ENCODE peak calls at places on chromosomes 11 and 22, in ten cellular contexts. N, D, J, F, G, R, X, I, C and H are unnamed samples.

GRCh38 chr22:19879996-19880785 is 25.5 kb upstream of the GNB1L start:
- DNase-seq in N (peak), D (no peak), J (peak), F (peak), G (no peak), R (no peak), X (no peak), I (no peak), C (no peak), H (no peak)

GRCh38 chr11:43687120-43687791 is 6.7 kb downstream of the HSD17B12 start:
- DNase-seq in N (peak), D (peak), J (no peak), F (peak), G (no peak), R (no peak), X (no peak), I (peak), C (no peak), H (no peak)

GRCh38 chr11:69014084-69014935 is 1.3 kb upstream of the MRGPRF start:
- DNase-seq in N (peak), D (peak), J (peak), F (no peak), G (peak), R (no peak), X (no peak), I (peak), C (no peak), H (no peak)

GRCh38 chr22:49216579-49216978 is 611.1 kb downstream of the BRD1 start:
- DNase-seq in N (no peak), D (no peak), J (peak), F (no peak), G (no peak), R (no peak), X (no peak), I (no peak), C (no peak), H (no peak)

GRCh38 chr11:16925495-16926065 is 88.6 kb downstream of the PLEKHA7 start:
- DNase-seq in N (peak), D (peak), J (peak), F (no peak), G (peak), R (peak), X (peak), I (peak), C (no peak), H (no peak)

GRCh38 chr22:27531782-27532530 is 269.6 kb downstream of the MN1 start:
- DNase-seq in N (no peak), D (peak), J (no peak), F (no peak), G (peak), R (no peak), X (no peak), I (no peak), C (no peak), H (no peak)

GRCh38 chr22:23696326-23696851 is 5.6 kb downstream of the RGL4 start:
- DNase-seq in N (no peak), D (no peak), J (no peak), F (no peak), G (no peak), R (no peak), X (no peak), I (no peak), C (no peak), H (no peak)

GRCh38 chr11:116791002-116791812 is 472 bp downstream of the APOA5 start:
- DNase-seq in N (peak), D (peak), J (peak), F (no peak), G (peak), R (peak), X (peak), I (peak), C (peak), H (no peak)

GRCh38 chr11:105202844-105203548 is 63.4 kb upstream of the CARD18 start:
- DNase-seq in N (no peak), D (no peak), J (no peak), F (no peak), G (peak), R (peak), X (no peak), I (no peak), C (no peak), H (no peak)

GRCh38 chr11:74398244-74399159 is at the start of gene PGM2L1:
- DNase-seq in N (peak), D (peak), J (peak), F (peak), G (peak), R (peak), X (peak), I (peak), C (peak), H (peak)

GRCh38 chr11:284081-285020 is 4.6 kb upstream of the PGGHG start:
- DNase-seq in N (peak), D (no peak), J (peak), F (peak), G (no peak), R (no peak), X (no peak), I (peak), C (no peak), H (no peak)

GRCh38 chr11:47109051-47109791 is 67.5 kb downstream of the ARFGAP2 start:
- DNase-seq in N (no peak), D (no peak), J (no peak), F (no peak), G (no peak), R (no peak), X (no peak), I (no peak), C (no peak), H (no peak)

GRCh38 chr11:64870176-64870892 is 8.1 kb downstream of the EHD1 start:
- DNase-seq in N (no peak), D (peak), J (peak), F (peak), G (peak), R (no peak), X (no peak), I (no peak), C (no peak), H (no peak)

GRCh38 chr11:45856044-45856468 is 8.8 kb downstream of the CRY2 start:
- DNase-seq in N (no peak), D (peak), J (peak), F (no peak), G (no peak), R (no peak), X (no peak), I (no peak), C (no peak), H (no peak)

GRCh38 chr11:44324787-44325525 is 15.0 kb upstream of the ALX4 start:
- DNase-seq in N (no peak), D (no peak), J (no peak), F (no peak), G (peak), R (no peak), X (no peak), I (no peak), C (no peak), H (no peak)

GRCh38 chr22:39309881-39310714 is 9.3 kb downstream of the RPL3 start:
- DNase-seq in N (peak), D (peak), J (no peak), F (no peak), G (no peak), R (no peak), X (no peak), I (no peak), C (no peak), H (no peak)

GRCh38 chr22:32632650-32633049 is 158.0 kb downstream of the FBXO7 start:
- DNase-seq in N (no peak), D (no peak), J (no peak), F (no peak), G (no peak), R (no peak), X (no peak), I (no peak), C (no peak), H (no peak)

GRCh38 chr22:43435851-43436535 is 24.2 kb downstream of the MPPED1 start:
- DNase-seq in N (no peak), D (no peak), J (no peak), F (no peak), G (no peak), R (no peak), X (no peak), I (no peak), C (no peak), H (no peak)

GRCh38 chr11:93370260-93370659 is 39.7 kb downstream of the DEUP1 start:
- DNase-seq in N (no peak), D (peak), J (no peak), F (no peak), G (no peak), R (no peak), X (no peak), I (no peak), C (no peak), H (no peak)

GRCh38 chr11:68990995-68991780 is 10.4 kb upstream of the MRGPRD start:
- DNase-seq in N (peak), D (no peak), J (no peak), F (no peak), G (no peak), R (no peak), X (no peak), I (no peak), C (no peak), H (no peak)

GRCh38 chr11:131666006-131666405 is 295.6 kb downstream of the NTM start:
- DNase-seq in N (no peak), D (peak), J (no peak), F (no peak), G (no peak), R (no peak), X (no peak), I (no peak), C (no peak), H (no peak)

GRCh38 chr11:6481924-6482275 is 599 bp downstream of the TIMM10B start:
- DNase-seq in N (peak), D (peak), J (no peak), F (no peak), G (no peak), R (no peak), X (no peak), I (no peak), C (no peak), H (no peak)

GRCh38 chr11:90134420-90135003 is at the start of gene NAALAD2:
- DNase-seq in N (peak), D (peak), J (peak), F (no peak), G (peak), R (no peak), X (peak), I (peak), C (peak), H (no peak)

GRCh38 chr11:122691751-122692150 is 36.2 kb downstream of the UBASH3B start:
- DNase-seq in N (no peak), D (no peak), J (no peak), F (no peak), G (no peak), R (no peak), X (no peak), I (no peak), C (no peak), H (no peak)

GRCh38 chr11:79312591-79313267 is 128.1 kb downstream of the TENM4 start:
- DNase-seq in N (no peak), D (no peak), J (peak), F (no peak), G (no peak), R (no peak), X (no peak), I (no peak), C (no peak), H (no peak)

GRCh38 chr22:49045276-49045675 is 782.4 kb downstream of the BRD1 start:
- DNase-seq in N (no peak), D (no peak), J (no peak), F (no peak), G (no peak), R (no peak), X (no peak), I (no peak), C (no peak), H (no peak)

GRCh38 chr11:16346975-16347374 is 9.4 kb downstream of the SOX6 start:
- DNase-seq in N (no peak), D (no peak), J (no peak), F (no peak), G (peak), R (no peak), X (no peak), I (no peak), C (no peak), H (no peak)

GRCh38 chr11:22089609-22090008 is 103.3 kb upstream of the ANO5 start:
- DNase-seq in N (no peak), D (no peak), J (no peak), F (no peak), G (no peak), R (no peak), X (no peak), I (no peak), C (no peak), H (no peak)
- H3K27ac ChIP-seq in N (no peak), D (no peak), J (no peak), F (no peak), G (no peak), R (no peak), X (no peak), I (no peak), C (no peak), H (no peak)

GRCh38 chr11:128663824-128664223 is 30.0 kb upstream of the FLI1 start:
- DNase-seq in N (no peak), D (no peak), J (no peak), F (no peak), G (no peak), R (no peak), X (no peak), I (no peak), C (no peak), H (no peak)
- H3K27ac ChIP-seq in N (no peak), D (no peak), J (no peak), F (no peak), G (no peak), R (no peak), X (no peak), I (no peak), C (no peak), H (no peak)

DNA sequence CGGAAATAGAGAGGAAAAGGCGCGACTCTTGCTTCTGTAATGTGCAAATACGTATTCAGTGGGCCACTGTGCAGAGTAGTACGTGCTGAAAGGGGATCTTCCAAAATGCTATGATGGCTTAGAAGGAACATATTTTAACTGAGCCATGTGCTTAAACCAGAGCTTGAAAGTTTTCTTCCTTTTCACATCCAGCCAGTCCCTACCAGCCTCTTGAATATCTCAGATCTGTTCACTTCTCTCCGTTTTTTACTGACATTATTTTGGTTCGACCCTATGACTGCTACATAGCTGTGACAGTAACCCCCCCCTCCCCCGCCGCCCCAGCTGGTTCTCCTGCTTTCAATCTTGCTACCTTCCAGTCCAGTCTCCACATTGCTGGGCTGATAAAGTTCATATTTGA is 550 bp downstream of the DDIAS start:
- DNase-seq in N (no peak), D (no peak), J (no peak), F (no peak), G (no peak), R (no peak), X (no peak), I (no peak), C (no peak), H (no peak)
- H3K27ac ChIP-seq in N (no peak), D (no peak), J (peak), F (no peak), G (no peak), R (peak), X (peak), I (no peak), C (no peak), H (no peak)

GRCh38 chr11:112810951-112811350 is 150.3 kb upstream of the NCAM1 start:
- DNase-seq in N (no peak), D (no peak), J (no peak), F (no peak), G (no peak), R (no peak), X (no peak), I (no peak), C (no peak), H (no peak)

GRCh38 chr11:112805658-112806057 is 155.6 kb upstream of the NCAM1 start:
- DNase-seq in N (no peak), D (no peak), J (no peak), F (no peak), G (no peak), R (no peak), X (no peak), I (no peak), C (no peak), H (no peak)

GRCh38 chr11:112809429-112809828 is 151.8 kb upstream of the NCAM1 start:
- DNase-seq in N (no peak), D (no peak), J (no peak), F (no peak), G (no peak), R (no peak), X (no peak), I (no peak), C (no peak), H (no peak)

GRCh38 chr11:112806876-112807275 is 154.3 kb upstream of the NCAM1 start:
- DNase-seq in N (no peak), D (no peak), J (no peak), F (no peak), G (no peak), R (no peak), X (no peak), I (no peak), C (no peak), H (no peak)

GRCh38 chr11:112806256-112806655 is 155.0 kb upstream of the NCAM1 start:
- DNase-seq in N (no peak), D (no peak), J (no peak), F (no peak), G (no peak), R (no peak), X (no peak), I (no peak), C (no peak), H (no peak)
- H3K27ac ChIP-seq in N (no peak), D (no peak), J (no peak), F (no peak), G (no peak), R (no peak), X (no peak), I (no peak), C (no peak), H (no peak)

GRCh38 chr22:21014202-21015050 is 539 bp upstream of the P2RX6 start:
- DNase-seq in N (peak), D (peak), J (peak), F (peak), G (peak), R (peak), X (peak), I (peak), C (peak), H (no peak)
- H3K27ac ChIP-seq in N (peak), D (peak), J (peak), F (peak), G (peak), R (peak), X (peak), I (no peak), C (no peak), H (no peak)

GRCh38 chr22:37202001-37202555 is 10.2 kb downstream of the SSTR3 start:
- DNase-seq in N (no peak), D (no peak), J (no peak), F (no peak), G (no peak), R (no peak), X (no peak), I (no peak), C (no peak), H (no peak)
- H3K27ac ChIP-seq in N (no peak), D (no peak), J (no peak), F (no peak), G (no peak), R (no peak), X (no peak), I (no peak), C (no peak), H (no peak)